ENCODE peak calls at places on chromosomes 5 and 9, in six cellular contexts. P, B, Q, E, U and W are unnamed samples.

GRCh38 chr9:1959347-1959746 is 55.8 kb upstream of the SMARCA2 start:
- DNase-seq in B (no peak), P (no peak), U (no peak), E (no peak), Q (no peak), W (no peak)

GRCh38 chr9:108434502-108434901 is 421.3 kb downstream of the ACTL7B start:
- DNase-seq in Q (no peak), U (no peak), E (no peak), P (no peak), B (peak; percentile 7), W (no peak)

GRCh38 chr9:14198544-14199510 is 115.1 kb downstream of the NFIB start:
- DNase-seq in E (peak; percentile 74), P (no peak), U (peak; percentile 77), B (no peak), Q (no peak), W (no peak)

GRCh38 chr5:38883842-38884241 is 38.0 kb downstream of the OSMR start:
- DNase-seq in P (no peak), B (no peak), Q (no peak), E (no peak), U (no peak), W (no peak)

GRCh38 chr5:457195-457961 is 14.4 kb downstream of the EXOC3 start:
- DNase-seq in B (no peak), Q (no peak), U (no peak), P (no peak), E (peak; percentile 14), W (peak; percentile 84)

GRCh38 chr9:104074876-104075275 is 19.2 kb upstream of the SMC2 start:
- DNase-seq in E (no peak), B (no peak), U (no peak), P (no peak), Q (no peak), W (no peak)

GRCh38 chr5:112419050-112419595 is at the start of gene EPB41L4A:
- DNase-seq in U (peak; percentile 16), B (no peak), E (peak; percentile 58), P (no peak), Q (peak; percentile 76), W (no peak)

GRCh38 chr5:1021136-1021968 is 12.8 kb downstream of the NKD2 start:
- DNase-seq in E (no peak), Q (no peak), P (no peak), U (no peak), B (no peak), W (no peak)

GRCh38 chr9:133477992-133478850 is 678 bp downstream of the SLC2A6 start:
- DNase-seq in E (peak; percentile 65), B (peak; percentile 70), Q (peak; percentile 36), P (no peak), U (no peak), W (peak; percentile 78)

GRCh38 chr5:145502906-145503305 is 332.2 kb downstream of the PRELID2 start:
- DNase-seq in P (no peak), Q (no peak), B (no peak), U (no peak), E (no peak), W (no peak)

GRCh38 chr9:124182741-124183140 is 75.0 kb upstream of the NEK6 start:
- DNase-seq in U (no peak), Q (no peak), E (no peak), P (no peak), B (no peak), W (no peak)

GRCh38 chr5:114192108-114192507 is 169.8 kb upstream of the KCNN2 start:
- DNase-seq in P (no peak), B (no peak), Q (no peak), E (no peak), U (no peak), W (no peak)

GRCh38 chr5:113574417-113574816 is 60.9 kb downstream of the YTHDC2 start:
- DNase-seq in Q (no peak), B (peak; percentile 6), U (no peak), P (no peak), E (no peak), W (no peak)

GRCh38 chr5:1174122-1174936 is 27.1 kb upstream of the SLC6A19 start:
- DNase-seq in U (peak; percentile 65), P (no peak), E (peak; percentile 65), Q (peak; percentile 74), B (peak; percentile 65), W (peak; percentile 55)

GRCh38 chr5:1769752-1770442 is 29.7 kb downstream of the MRPL36 start:
- DNase-seq in Q (no peak), U (no peak), B (no peak), E (no peak), P (no peak), W (peak; percentile 77)

DNA sequence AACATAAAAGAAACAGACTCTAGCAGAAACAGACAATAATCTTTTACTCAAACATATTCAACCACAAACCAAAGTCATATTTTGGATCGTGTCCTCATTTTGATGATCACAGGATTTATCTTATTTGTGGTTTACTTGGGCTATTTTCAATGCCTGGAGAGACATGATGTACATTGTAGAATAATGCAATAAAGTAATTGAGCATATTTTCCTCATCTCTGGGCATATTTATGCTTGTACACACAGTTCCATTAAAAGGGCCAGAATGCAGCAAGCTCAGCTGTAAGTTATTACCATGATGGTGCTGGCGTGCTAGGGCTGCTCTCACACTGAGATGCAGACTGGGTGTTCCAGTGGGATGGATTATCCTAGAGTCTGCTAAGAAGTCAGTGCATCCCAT is 456.7 kb downstream of the TLE4 start:
- DNase-seq in Q (no peak), B (no peak), P (no peak), E (no peak), U (peak; percentile 25), W (no peak)
- TF ChIP-seq CTCF in Q (no peak), B (no peak), P (no peak), E (no peak), U (no peak), W (no peak)

GRCh38 chr9:134663084-134663483 is 21.5 kb downstream of the COL5A1 start:
- DNase-seq in B (no peak), E (no peak), P (no peak), Q (no peak), U (no peak), W (peak; percentile 65)

GRCh38 chr9:134662143-134662876 is 20.7 kb downstream of the COL5A1 start:
- DNase-seq in Q (no peak), E (peak; percentile 65), U (peak; percentile 50), B (no peak), P (peak; percentile 37), W (peak; percentile 75)

GRCh38 chr9:134661791-134662142 is 20.2 kb downstream of the COL5A1 start:
- DNase-seq in E (no peak), B (no peak), U (peak; percentile 16), Q (no peak), P (peak; percentile 41), W (peak; percentile 50)

GRCh38 chr9:134664446-134664845 is 22.8 kb downstream of the COL5A1 start:
- DNase-seq in U (no peak), E (no peak), B (no peak), P (no peak), Q (no peak), W (no peak)

DNA sequence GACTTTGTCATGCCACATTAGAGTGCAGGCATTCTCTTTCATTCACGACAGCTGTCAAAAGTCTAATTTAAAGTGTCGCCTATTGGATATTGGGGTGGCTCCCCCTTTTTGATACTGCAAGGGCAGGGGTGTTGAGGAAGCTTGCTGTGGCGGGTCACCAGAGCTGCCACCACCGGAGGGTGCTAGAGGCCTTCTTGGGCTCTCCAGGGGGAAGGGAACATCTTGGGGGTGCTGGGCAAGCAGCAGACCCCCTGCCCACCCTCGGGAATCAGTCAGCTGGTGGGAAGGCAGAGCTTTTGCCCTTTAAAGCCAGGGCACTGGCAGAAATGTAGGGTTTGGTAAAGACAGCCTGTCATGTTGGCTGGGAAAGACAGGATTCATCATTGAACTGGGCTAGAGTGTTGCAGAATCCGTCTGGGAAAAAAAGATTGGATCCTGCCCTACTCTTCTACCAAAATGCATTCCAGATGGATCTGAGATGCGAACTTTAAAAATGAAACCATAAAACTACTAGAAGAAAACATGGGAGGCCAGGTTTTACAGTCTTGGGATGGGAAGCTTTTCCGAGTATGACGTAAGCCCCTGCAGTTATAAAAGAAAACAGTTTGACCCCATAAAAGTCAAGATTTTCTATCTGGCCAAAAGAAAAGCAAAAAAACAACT is 22.3 kb downstream of the COL5A1 start:
- DNase-seq in B (no peak), E (no peak), P (no peak), Q (no peak), U (no peak), W (peak; percentile 60)
- TF ChIP-seq CTCF in B (no peak), E (no peak), P (no peak), Q (no peak), U (no peak), W (peak; percentile 72)

GRCh38 chr5:53262348-53262970 is 152.9 kb upstream of the MOCS2 start:
- DNase-seq in U (peak; percentile 14), Q (peak; percentile 45), B (peak; percentile 14), P (no peak), E (no peak), W (no peak)
- TF ChIP-seq CTCF in U (peak; percentile 45), Q (peak; percentile 33), B (peak; percentile 29), P (peak; percentile 26), E (no peak), W (peak; percentile 84)

DNA sequence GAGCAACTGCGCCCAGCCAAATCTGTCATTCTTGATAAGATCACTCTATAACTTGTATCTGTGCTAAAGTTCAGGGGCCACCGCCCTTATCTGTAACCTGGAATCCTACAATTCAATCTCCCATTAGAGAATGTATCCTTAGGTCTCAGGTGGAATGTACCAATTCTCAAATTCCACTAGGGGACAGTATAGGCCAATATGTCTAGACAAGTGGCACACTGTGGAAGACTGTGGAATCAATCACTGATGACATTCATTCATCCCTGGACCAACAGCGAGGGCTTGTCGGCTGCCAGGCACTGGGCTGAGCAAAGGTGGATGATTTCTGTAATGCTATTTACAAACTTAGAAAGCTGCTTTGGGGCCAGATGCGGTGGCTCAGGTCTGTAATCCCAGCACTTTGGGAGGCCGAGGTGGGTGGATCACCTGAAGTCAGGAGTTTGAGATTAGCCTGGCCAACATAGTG is 28.7 kb upstream of the MEGF9 start:
- DNase-seq in E (no peak), P (no peak), U (no peak), Q (no peak), B (peak; percentile 66), W (no peak)
- TF ChIP-seq CTCF in E (peak; percentile 33), P (peak; percentile 34), U (peak; percentile 66), Q (peak; percentile 61), B (peak; percentile 69), W (peak; percentile 76)

GRCh38 chr5:80686757-80687156 is 32.0 kb upstream of the DHFR start:
- DNase-seq in Q (no peak), E (no peak), P (no peak), U (no peak), B (peak; percentile 7), W (no peak)
- TF ChIP-seq CTCF in Q (peak; percentile 56), E (peak; percentile 24), P (peak; percentile 22), U (peak; percentile 32), B (no peak), W (peak; percentile 88)

GRCh38 chr5:115350892-115351291 is 54.4 kb upstream of the CCDC112 start:
- DNase-seq in U (no peak), B (no peak), Q (no peak), P (no peak), E (no peak), W (no peak)

GRCh38 chr5:115348175-115348574 is 51.7 kb upstream of the CCDC112 start:
- DNase-seq in U (no peak), E (no peak), B (no peak), Q (no peak), P (no peak), W (no peak)

GRCh38 chr5:115351356-115352195 is 55.1 kb upstream of the CCDC112 start:
- DNase-seq in U (no peak), P (no peak), B (no peak), E (no peak), Q (no peak), W (no peak)

GRCh38 chr5:115352571-115352970 is 56.1 kb upstream of the CCDC112 start:
- DNase-seq in P (no peak), U (no peak), Q (no peak), E (no peak), B (no peak), W (no peak)

GRCh38 chr5:115349001-115349817 is 52.8 kb upstream of the CCDC112 start:
- DNase-seq in Q (no peak), E (no peak), P (no peak), U (peak; percentile 74), B (peak; percentile 53), W (no peak)
- TF ChIP-seq CTCF in Q (no peak), E (no peak), P (no peak), U (peak; percentile 17), B (no peak), W (peak; percentile 58)